ENCODE peak calls at places on chromosomes 4 and X, in nine cellular contexts. N is neural progenitor cell, U is tibial artery, E is fibroblast of pulmonary artery, W is dorsolateral prefrontal cortex, Y is hepatocyte, C is AG10803, F is heart left ventricle, O is brain microvascular endothelial cell. I is an unnamed sample.

GRCh38 chrX:134423606-134424005 is 36.4 kb upstream of the HPRT1 start:
- DNase-seq in C (peak), Y (no peak), U (no peak), E (peak), W (no peak), O (no peak), F (no peak), N (no peak), I (no peak)

GRCh38 chr4:140151700-140152014 is 2.3 kb downstream of the MAML3 start:
- DNase-seq in E (peak), C (peak), O (peak), N (peak), U (peak), W (peak), Y (peak), F (peak), I (peak)

GRCh38 chrX:25083661-25084060 is 67.9 kb upstream of the ARX start:
- DNase-seq in N (no peak), C (no peak), O (no peak), F (no peak), U (no peak), Y (no peak), W (no peak), E (no peak), I (no peak)

GRCh38 chr4:111689214-111689613 is 456.0 kb upstream of the FAM241A start:
- DNase-seq in N (no peak), E (peak), U (no peak), C (peak), Y (peak), O (no peak), F (no peak), W (no peak), I (no peak)

GRCh38 chrX:66602381-66602938 is 36.4 kb downstream of the EDA2R start:
- DNase-seq in C (no peak), O (no peak), U (no peak), Y (no peak), F (no peak), W (no peak), E (no peak), N (no peak), I (no peak)

GRCh38 chr4:152728343-152728742 is 48.5 kb upstream of the TMEM154 start:
- DNase-seq in E (no peak), N (no peak), U (no peak), F (no peak), C (no peak), O (no peak), Y (no peak), W (no peak), I (no peak)

GRCh38 chr4:154126276-154126675 is 337.4 kb upstream of the SFRP2 start:
- DNase-seq in N (no peak), U (no peak), C (peak), W (no peak), O (peak), E (no peak), Y (no peak), F (no peak), I (no peak)

GRCh38 chr4:6520051-6520450 is 47.6 kb upstream of the PPP2R2C start:
- DNase-seq in U (no peak), C (no peak), Y (no peak), N (no peak), E (no peak), W (no peak), F (no peak), O (no peak), I (no peak)

GRCh38 chr4:151952711-151953254 is 192.0 kb upstream of the GATB start:
- DNase-seq in U (no peak), N (no peak), C (no peak), E (no peak), W (peak), F (no peak), O (no peak), Y (no peak), I (no peak)

GRCh38 chr4:89056953-89057398 is at the start of gene FAM13A:
- DNase-seq in O (peak), E (peak), F (peak), W (peak), U (peak), Y (peak), C (peak), N (peak), I (peak)

GRCh38 chr4:2261853-2262144 is at the start of gene MXD4:
- DNase-seq in F (no peak), Y (no peak), O (no peak), E (no peak), C (no peak), N (no peak), W (no peak), U (no peak), I (no peak)

GRCh38 chr4:153234923-153235322 is 30.7 kb downstream of the TRIM2 start:
- DNase-seq in E (peak), N (no peak), U (no peak), Y (no peak), O (no peak), F (no peak), C (peak), W (no peak), I (no peak)

GRCh38 chr4:163612762-163613161 is 118.3 kb downstream of the TMA16 start:
- DNase-seq in U (no peak), C (no peak), O (no peak), N (no peak), Y (no peak), F (no peak), E (no peak), W (no peak), I (no peak)

GRCh38 chrX:107775734-107776511 is at the start of gene TSC22D3:
- DNase-seq in U (peak), F (peak), Y (peak), W (peak), N (peak), O (peak), E (peak), C (peak), I (peak)

GRCh38 chr4:99679204-99679603 is 21.6 kb upstream of the C4orf54 start:
- DNase-seq in F (peak), U (no peak), E (peak), Y (peak), N (no peak), C (no peak), O (no peak), W (no peak), I (peak)

GRCh38 chrX:120749141-120749846 is 119.4 kb upstream of the C1GALT1C1 start:
- DNase-seq in N (no peak), C (peak), W (no peak), O (no peak), E (no peak), Y (no peak), F (no peak), U (no peak), I (no peak)

GRCh38 chr4:78612398-78613005 is 60.9 kb downstream of the ANXA3 start:
- DNase-seq in O (peak), C (peak), U (no peak), W (no peak), E (peak), Y (peak), N (no peak), F (peak), I (no peak)

GRCh38 chr4:2928242-2929155 is 34.7 kb downstream of the NOP14 start:
- DNase-seq in C (no peak), F (no peak), E (no peak), U (peak), Y (peak), W (no peak), O (no peak), N (no peak), I (peak)

GRCh38 chr4:15963568-15963967 is 593 bp upstream of the FGFBP2 start:
- DNase-seq in W (no peak), C (no peak), U (no peak), Y (no peak), E (no peak), O (no peak), F (no peak), N (no peak), I (no peak)

GRCh38 chr4:54228563-54229501 is at the start of gene PDGFRA:
- DNase-seq in F (peak), Y (peak), C (peak), E (peak), W (no peak), O (peak), N (peak), U (peak), I (peak)
- H3K4me3 ChIP-seq in F (peak), Y (peak), C (peak), E (peak), W (peak), O (peak), N (peak), U (peak), I (peak)

GRCh38 chr4:184267673-184268573 is 50.2 kb upstream of the ENPP6 start:
- DNase-seq in C (peak), W (peak), E (peak), O (peak), F (peak), N (no peak), U (no peak), Y (peak), I (peak)
- H3K4me3 ChIP-seq in C (peak), W (peak), E (peak), O (peak), F (no peak), N (no peak), U (peak), Y (no peak), I (peak)

DNA sequence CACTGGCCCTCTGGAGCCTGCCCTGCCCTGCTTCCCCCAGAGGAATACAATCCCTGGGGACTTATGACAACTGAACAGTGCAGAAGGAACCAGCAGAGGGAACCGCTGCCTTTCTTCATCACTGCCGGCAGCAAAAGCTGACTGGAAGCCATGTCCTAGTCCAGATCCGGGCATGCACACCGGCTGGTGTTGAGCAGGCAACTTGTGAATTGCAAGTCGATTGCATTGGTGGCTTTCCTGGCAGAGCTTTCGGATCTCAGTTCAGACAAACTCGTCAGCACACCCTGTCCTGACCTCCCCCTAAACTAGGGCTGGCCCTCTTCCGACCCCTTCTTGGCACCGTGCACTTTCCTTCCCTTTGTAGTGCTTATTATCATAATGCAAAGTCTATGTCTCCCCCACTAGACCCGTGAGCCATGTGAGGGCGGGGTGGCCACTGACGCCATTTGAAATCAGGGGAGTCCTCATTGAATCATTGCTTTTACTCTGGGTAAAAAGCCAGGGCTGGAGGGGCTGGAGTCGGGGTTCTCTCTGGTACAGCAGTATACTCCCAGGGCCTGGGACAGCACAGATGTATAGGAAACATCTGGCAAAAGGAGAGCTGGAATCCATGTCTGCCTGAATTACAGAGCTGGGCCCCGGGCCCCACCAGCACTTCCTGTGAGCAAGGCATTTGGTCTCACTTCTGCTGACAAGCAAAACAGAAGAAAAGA is 1.8 kb downstream of the ARHGAP4 start:
- DNase-seq in F (peak), W (peak), E (peak), Y (no peak), U (peak), C (peak), O (no peak), N (peak), I (no peak)
- H3K4me3 ChIP-seq in F (no peak), W (no peak), E (no peak), Y (no peak), U (no peak), C (no peak), O (no peak), N (no peak), I (no peak)

GRCh38 chrX:154526901-154527675 is 11.1 kb upstream of the FAM3A start:
- DNase-seq in U (peak), N (peak), O (peak), W (peak), F (peak), Y (peak), C (peak), E (peak), I (peak)
- H3K4me3 ChIP-seq in U (peak), N (peak), O (peak), W (peak), F (peak), Y (no peak), C (peak), E (peak), I (peak)

DNA sequence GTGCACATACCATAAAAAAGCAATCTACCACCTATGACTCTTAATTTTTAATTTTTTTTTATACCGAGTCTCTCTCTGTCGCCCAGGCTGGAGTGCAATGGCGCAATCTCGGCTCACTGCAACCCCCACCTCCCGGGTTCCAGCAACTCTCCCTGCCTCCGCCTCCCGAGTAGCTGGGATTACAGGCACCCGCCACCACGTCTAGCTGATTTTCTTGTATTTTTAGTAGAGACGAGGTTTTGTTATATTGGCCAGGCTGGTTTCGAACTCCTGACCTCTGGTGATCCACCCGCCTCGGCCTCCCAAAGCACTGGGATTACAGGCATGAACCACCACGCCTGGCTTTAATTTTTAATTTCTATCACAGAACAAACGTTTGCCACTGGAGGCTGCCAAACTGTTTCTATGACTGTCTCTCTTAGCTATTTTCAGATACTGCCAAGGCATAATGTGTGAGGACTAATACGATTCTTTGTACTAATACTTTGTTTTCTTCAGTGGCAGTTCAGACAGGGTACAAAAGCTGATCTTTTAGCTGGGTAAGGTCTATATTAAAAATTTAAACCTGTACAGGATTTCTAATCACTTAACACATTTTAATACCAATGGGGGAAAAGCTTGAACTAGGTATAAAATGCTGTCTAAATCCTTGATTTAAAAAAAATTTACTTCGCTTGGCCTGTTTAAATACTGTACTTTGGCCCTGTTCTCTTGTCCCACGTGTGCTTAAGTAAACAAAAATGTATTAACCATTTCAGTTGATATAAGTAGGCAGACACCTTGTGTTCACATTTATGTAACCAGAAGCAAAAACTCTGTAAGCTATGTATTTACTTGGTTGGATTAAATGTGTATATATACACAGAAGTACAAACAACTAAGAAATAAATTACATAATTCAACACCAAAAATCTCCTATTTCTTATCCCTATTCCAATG is 2.3 kb downstream of the PGRMC2 start:
- DNase-seq in F (no peak), O (no peak), U (peak), W (no peak), E (peak), C (peak), N (no peak), Y (peak), I (no peak)
- H3K4me3 ChIP-seq in F (peak), O (peak), U (peak), W (peak), E (peak), C (peak), N (peak), Y (peak), I (no peak)

I was measured in heart right ventricle.